ENCODE peak calls at places on chromosomes 11 and 22, in seven cellular contexts. U is naive thymus-derived CD4-positive, alpha-beta T cell; F is A172; Y is transverse colon; N is HEK293T; I is endothelial cell; R is left colon. A is an unnamed sample.

GRCh38 chr11:119846374-119846773 is 117.4 kb upstream of the NECTIN1 start:
- DNase-seq in F (no peak), U (no peak), N (no peak), R (no peak), I (no peak), Y (no peak), A (no peak)

GRCh38 chr11:63764712-63765631 is 3.6 kb downstream of the ZFTA start:
- DNase-seq in N (no peak), F (no peak), Y (peak; percentile 68), I (no peak), U (no peak), R (peak; percentile 66), A (no peak)

GRCh38 chr22:50340157-50340879 is 2.8 kb upstream of the PPP6R2 start:
- DNase-seq in R (no peak), F (no peak), U (no peak), I (no peak), N (no peak), Y (no peak), A (no peak)

GRCh38 chr22:44807915-44808690 is 55.7 kb downstream of the ARHGAP8 start:
- DNase-seq in R (no peak), F (no peak), I (peak; percentile 55), U (no peak), Y (no peak), N (peak; percentile 48), A (no peak)

GRCh38 chr11:93651052-93651451 is 10.4 kb upstream of the CEP295 start:
- DNase-seq in I (no peak), Y (no peak), N (no peak), U (no peak), R (no peak), F (no peak), A (no peak)

GRCh38 chr11:9210922-9211320 is 54.2 kb downstream of the DENND5A start:
- DNase-seq in N (no peak), F (no peak), R (no peak), I (no peak), U (no peak), Y (no peak), A (peak; percentile 33)

GRCh38 chr11:75765116-75765515 is 3.5 kb upstream of the DGAT2 start:
- DNase-seq in N (no peak), F (no peak), I (no peak), Y (no peak), U (no peak), R (no peak), A (no peak)

GRCh38 chr22:20404881-20405280 is 10.9 kb downstream of the ZNF74 start:
- DNase-seq in Y (no peak), U (no peak), I (no peak), F (no peak), N (no peak), R (no peak), A (no peak)

GRCh38 chr11:69423611-69424385 is 57.7 kb upstream of the LINC01488 start:
- DNase-seq in U (no peak), N (no peak), I (no peak), Y (no peak), R (no peak), F (no peak), A (no peak)

GRCh38 chr22:27501191-27501936 is 300.2 kb downstream of the MN1 start:
- DNase-seq in I (no peak), R (no peak), Y (no peak), N (no peak), U (no peak), F (no peak), A (no peak)

A was measured in RWPE1.